ENCODE peak calls at places on chromosomes 6 and 20, in four cellular contexts. I, M, R and Q are unnamed samples.

GRCh38 chr20:40506567-40506966 is 182.5 kb downstream of the MAFB start:
- DNase-seq in R (peak), M (peak), I (peak), Q (no peak)

GRCh38 chr6:7126759-7127158 is 19.0 kb downstream of the RREB1 start:
- DNase-seq in I (no peak), M (no peak), R (peak), Q (no peak)

GRCh38 chr6:142592876-142593275 is 291.1 kb downstream of the ADGRG6 start:
- DNase-seq in I (no peak), R (no peak), M (no peak), Q (no peak)

GRCh38 chr6:63351995-63352586 is 32.3 kb upstream of the LGSN start:
- DNase-seq in R (peak), M (no peak), I (peak), Q (peak)

GRCh38 chr6:108222504-108222903 is 38.3 kb downstream of the SNX3 start:
- DNase-seq in R (no peak), M (no peak), I (no peak), Q (no peak)

GRCh38 chr6:111662794-111663231 is 57.1 kb upstream of the TRAF3IP2 start:
- DNase-seq in R (no peak), M (no peak), I (no peak), Q (no peak)

GRCh38 chr6:87660226-87660886 is 41.7 kb downstream of the AKIRIN2 start:
- DNase-seq in I (no peak), R (no peak), M (no peak), Q (no peak)

GRCh38 chr6:160358225-160359119 is 10.3 kb downstream of the SLC22A3 start:
- DNase-seq in M (no peak), R (no peak), I (no peak), Q (no peak)

GRCh38 chr20:1652960-1653359 is 4.6 kb downstream of the SIRPG start:
- DNase-seq in R (peak), M (no peak), I (no peak), Q (peak)

GRCh38 chr6:44289726-44290125 is 19.5 kb downstream of the TMEM151B start:
- DNase-seq in I (peak), M (no peak), R (no peak), Q (no peak)

GRCh38 chr6:52976591-52977035 is 18.5 kb downstream of the GSTA4 start:
- DNase-seq in I (peak), R (no peak), M (no peak), Q (peak)

GRCh38 chr6:169266746-169267629 is 13.3 kb upstream of the THBS2 start:
- DNase-seq in R (no peak), M (no peak), I (no peak), Q (no peak)

GRCh38 chr6:41689171-41690008 is 46.0 kb downstream of the TFEB start:
- DNase-seq in I (no peak), R (no peak), M (no peak), Q (no peak)

GRCh38 chr20:3744806-3745685 is 12.6 kb downstream of the HSPA12B start:
- DNase-seq in I (peak), M (peak), R (no peak), Q (peak)

GRCh38 chr20:910132-910839 is 5.8 kb downstream of the ANGPT4 start:
- DNase-seq in M (peak), I (no peak), R (peak), Q (no peak)

GRCh38 chr6:13522639-13523038 is 35.2 kb upstream of the GFOD1 start:
- DNase-seq in I (no peak), R (no peak), M (no peak), Q (no peak)

GRCh38 chr6:136037246-136037884 is 185.9 kb downstream of the PDE7B start:
- DNase-seq in M (no peak), R (no peak), I (no peak), Q (no peak)
- H3K27ac ChIP-seq in M (no peak), R (no peak), I (no peak), Q (no peak)

DNA sequence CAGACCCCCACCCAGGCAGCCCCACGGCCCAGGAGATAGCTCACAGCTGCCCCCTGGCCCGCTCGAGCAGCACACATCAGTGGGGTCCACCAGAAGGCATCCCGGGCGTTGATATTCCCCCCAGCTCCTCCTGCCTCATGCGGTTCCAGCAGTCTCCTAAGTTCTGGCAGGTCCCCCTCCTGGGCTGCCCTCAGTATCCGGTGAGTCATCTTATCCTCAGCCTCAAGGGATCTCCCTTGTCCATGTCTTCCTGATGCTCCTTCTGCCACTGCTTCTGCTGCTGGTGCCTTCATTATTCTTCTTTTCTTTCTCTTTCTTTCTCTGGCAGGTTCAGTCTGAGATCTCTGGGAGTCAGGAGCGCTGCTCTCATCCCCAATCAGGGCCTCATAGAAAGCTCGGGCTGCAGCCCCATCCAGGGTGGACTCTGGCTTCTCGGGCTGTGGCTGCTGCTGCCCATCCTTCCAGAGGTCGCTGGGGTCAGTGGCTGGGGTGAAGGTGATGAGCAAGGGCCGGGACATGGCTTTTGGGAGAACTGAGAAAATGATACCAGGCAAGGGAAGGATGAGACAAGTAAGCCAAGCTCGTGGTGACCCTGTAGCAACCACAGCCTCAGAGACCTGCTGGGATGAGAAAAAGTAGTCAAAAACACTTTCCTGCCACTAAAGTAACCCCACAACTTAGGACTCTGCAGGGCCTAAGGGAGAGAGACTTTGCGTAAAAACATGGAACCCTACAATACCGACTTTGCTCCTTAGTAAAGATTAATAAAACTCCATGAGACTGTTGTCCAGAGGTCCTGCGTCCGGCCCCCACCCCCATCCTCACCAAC is 622 bp downstream of the GPANK1 start:
- DNase-seq in I (no peak), R (no peak), M (peak), Q (peak)
- H3K27ac ChIP-seq in I (peak), R (peak), M (peak), Q (peak)

DNA sequence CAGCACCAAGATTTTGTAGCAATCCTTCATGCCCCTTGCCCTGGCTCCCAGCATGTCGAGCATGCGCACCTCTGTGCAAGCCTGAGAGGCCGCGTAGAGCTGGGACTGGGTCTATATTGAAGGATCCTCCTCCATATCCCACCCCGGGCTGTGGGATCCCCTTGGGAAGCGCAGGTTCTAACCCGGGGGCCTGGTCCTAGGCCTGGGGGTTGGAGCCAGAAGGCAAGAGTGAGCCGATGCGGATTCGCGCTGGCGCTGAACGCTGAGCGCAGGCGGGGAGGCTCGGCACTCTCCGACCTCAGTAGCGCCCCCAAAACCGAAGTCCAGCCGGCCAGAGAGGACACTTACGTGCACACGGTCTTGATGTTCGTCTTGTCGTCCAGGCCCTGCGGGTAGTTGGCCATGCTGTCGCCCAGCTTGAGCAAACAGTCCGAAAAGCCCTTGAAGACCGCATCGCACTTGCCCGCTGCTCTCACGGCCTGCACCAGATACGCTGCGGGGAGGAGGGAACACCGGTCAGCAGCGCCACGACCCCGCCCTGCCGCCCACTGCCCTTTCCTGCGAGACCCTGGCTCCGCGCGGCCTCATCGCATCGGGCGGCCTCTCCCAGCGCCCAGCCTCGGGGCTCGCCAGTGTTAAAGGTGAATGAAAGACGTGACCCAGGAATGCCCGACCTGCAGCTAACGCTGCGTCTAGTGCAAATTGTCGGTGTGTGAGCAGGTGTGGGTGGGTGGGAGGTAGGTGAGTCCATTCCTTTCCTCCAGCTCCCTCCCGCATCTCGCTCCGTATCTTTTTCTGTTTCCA is 4.5 kb downstream of the NRN1 start:
- DNase-seq in R (no peak), M (no peak), I (no peak), Q (no peak)
- H3K27ac ChIP-seq in R (no peak), M (no peak), I (no peak), Q (no peak)

GRCh38 chr6:152118224-152118623 is 310.7 kb downstream of the ESR1 start:
- DNase-seq in M (no peak), R (no peak), I (no peak), Q (no peak)

GRCh38 chr6:152121910-152122309 is 314.4 kb downstream of the ESR1 start:
- DNase-seq in R (no peak), I (no peak), M (no peak), Q (no peak)

GRCh38 chr6:152112503-152113261 is 305.2 kb downstream of the ESR1 start:
- DNase-seq in I (peak), M (peak), R (no peak), Q (no peak)

GRCh38 chr6:152118678-152119077 is 311.2 kb downstream of the ESR1 start:
- DNase-seq in R (no peak), M (no peak), I (no peak), Q (peak)

DNA sequence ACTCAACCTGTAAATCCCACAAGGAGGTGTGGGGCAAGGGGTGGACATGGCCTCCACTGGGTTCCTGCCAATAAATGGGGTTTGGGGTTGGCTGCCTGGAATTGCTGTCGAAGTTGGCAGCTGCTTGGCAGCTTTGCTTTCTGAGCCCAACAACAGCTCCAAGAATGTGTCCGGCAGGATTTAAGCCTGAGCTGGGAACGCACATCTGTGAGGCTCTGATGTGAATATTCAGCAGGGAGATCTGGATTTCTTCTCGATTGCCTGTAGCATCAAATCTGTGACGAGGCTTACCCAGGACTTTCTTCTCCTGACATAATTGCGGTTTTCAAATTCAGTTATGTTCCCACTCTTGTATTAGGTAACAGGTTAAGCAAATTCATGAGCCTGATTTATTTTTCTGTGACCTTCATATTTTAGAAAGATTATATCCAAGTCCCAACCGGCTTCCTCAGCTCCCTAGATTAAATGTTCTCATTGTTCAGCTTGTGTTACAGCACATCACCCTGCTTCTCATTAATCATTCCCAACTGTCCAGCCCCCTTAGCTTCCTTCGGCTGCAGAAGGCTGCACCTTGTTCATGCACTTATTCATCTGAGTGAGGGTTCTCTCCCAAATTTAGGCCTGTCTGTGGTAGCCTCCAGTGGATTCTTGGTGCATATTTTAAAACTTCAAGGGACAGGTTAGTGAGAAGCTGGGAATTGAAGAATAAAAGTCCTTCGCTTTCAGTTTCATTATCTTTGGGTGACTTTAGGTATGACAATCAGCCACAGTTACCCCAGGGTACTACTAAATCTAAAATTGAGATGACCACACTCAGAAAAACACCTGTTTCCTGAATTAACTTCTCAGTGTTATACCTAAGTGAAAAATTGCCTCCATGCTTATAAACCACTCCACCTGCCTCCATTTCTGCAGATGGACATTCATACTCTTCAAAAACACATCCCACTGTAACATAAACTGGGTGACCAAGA is 310.0 kb downstream of the ESR1 start:
- DNase-seq in M (no peak), R (no peak), I (no peak), Q (peak)
- H3K27ac ChIP-seq in M (no peak), R (no peak), I (no peak), Q (peak)

DNA sequence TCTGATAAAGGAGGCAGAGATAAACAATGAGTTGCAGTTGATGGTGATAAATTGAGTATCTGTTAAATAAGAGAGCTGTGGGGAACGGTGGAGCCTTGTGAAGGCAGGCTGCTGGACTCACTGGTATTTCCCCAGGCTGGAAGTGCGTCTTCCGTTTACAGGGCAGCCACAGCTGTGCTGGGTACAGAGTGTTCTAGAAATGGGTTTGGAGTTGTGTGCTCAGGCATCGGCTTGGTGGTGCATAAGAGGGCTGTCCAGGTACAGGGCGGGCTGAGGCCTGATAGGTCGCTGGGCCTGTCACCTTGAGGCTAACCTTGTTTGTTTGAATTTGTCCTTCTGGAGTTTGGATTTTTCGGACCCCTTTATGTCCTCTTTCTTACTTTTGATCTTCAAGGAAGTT is 39.3 kb downstream of the ARID1B start:
- DNase-seq in M (no peak), R (peak), I (no peak), Q (no peak)
- H3K27ac ChIP-seq in M (no peak), R (no peak), I (no peak), Q (no peak)